ENCODE peak calls at places on chromosomes 7 and 10, in four cellular contexts. One of them, this sample, is unnamed.

GRCh38 chr7:5679741-5680473 is 101.6 kb downstream of the RNF216 start:
- DNase-seq in SK-N-MC: no peak
- DNase-seq in IMR-90: no peak
- DNase-seq in HCT116: no peak
- DNase-seq in this sample: no peak

GRCh38 chr10:115063702-115064479 is 29.3 kb upstream of the ATRNL1 start:
- DNase-seq in HCT116: no peak
- DNase-seq in SK-N-MC: no peak
- DNase-seq in IMR-90: no peak
- DNase-seq in this sample: no peak

GRCh38 chr10:48254745-48255144 is 19.8 kb downstream of the FRMPD2 start:
- DNase-seq in SK-N-MC: no peak
- DNase-seq in HCT116: no peak
- DNase-seq in IMR-90: no peak
- DNase-seq in this sample: no peak

GRCh38 chr7:1804310-1804709 is 134.2 kb downstream of the ELFN1 start:
- DNase-seq in SK-N-MC: no peak
- DNase-seq in IMR-90: no peak
- DNase-seq in HCT116: no peak
- DNase-seq in this sample: no peak

GRCh38 chr10:7666253-7667023 is at the start of gene ITIH5:
- DNase-seq in SK-N-MC: no peak
- DNase-seq in HCT116: no peak
- DNase-seq in IMR-90: no peak
- DNase-seq in this sample: no peak

GRCh38 chr7:82442492-82443043 is 1.0 kb downstream of the CACNA2D1 start:
- DNase-seq in HCT116: no peak
- DNase-seq in SK-N-MC: no peak
- DNase-seq in IMR-90: peak
- DNase-seq in this sample: no peak

GRCh38 chr10:97961979-97962378 is 68.4 kb downstream of the CRTAC1 start:
- DNase-seq in HCT116: no peak
- DNase-seq in IMR-90: no peak
- DNase-seq in SK-N-MC: no peak
- DNase-seq in this sample: no peak

GRCh38 chr10:35874326-35875070 is 232.4 kb upstream of the FZD8 start:
- DNase-seq in IMR-90: no peak
- DNase-seq in HCT116: no peak
- DNase-seq in SK-N-MC: no peak
- DNase-seq in this sample: no peak

GRCh38 chr10:90917231-90917967 is 3.5 kb downstream of the ANKRD1 start:
- DNase-seq in IMR-90: no peak
- DNase-seq in HCT116: no peak
- DNase-seq in SK-N-MC: no peak
- DNase-seq in this sample: no peak

GRCh38 chr7:51021906-51022570 is 239.3 kb upstream of the GRB10 start:
- DNase-seq in SK-N-MC: no peak
- DNase-seq in IMR-90: peak
- DNase-seq in HCT116: no peak
- DNase-seq in this sample: no peak

GRCh38 chr10:25661632-25662031 is 272.4 kb upstream of the MYO3A start:
- DNase-seq in SK-N-MC: no peak
- DNase-seq in HCT116: no peak
- DNase-seq in IMR-90: no peak
- DNase-seq in this sample: no peak

DNA sequence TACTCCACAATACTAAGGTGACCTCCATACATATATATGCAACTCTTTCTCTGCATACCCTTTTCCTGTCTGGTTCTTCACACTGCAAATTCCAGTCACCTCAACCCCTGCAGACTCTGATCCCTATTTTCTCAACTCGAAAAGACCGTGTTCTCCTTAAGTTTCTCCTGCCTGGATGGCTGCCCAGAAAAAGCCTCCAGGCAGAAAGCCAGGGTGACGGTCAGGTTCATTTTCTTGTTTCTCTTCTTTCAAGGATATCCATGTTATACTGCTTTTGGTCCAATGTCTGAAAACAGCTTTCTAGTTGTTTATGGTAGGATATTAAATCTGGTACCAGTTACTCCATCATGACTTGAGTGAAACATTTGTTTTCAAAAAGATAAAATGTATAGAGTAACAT is 267.8 kb upstream of the MYO3A start:
- DNase-seq in HCT116: no peak
- DNase-seq in IMR-90: no peak
- DNase-seq in SK-N-MC: no peak
- DNase-seq in this sample: no peak
- H3K9ac ChIP-seq in HCT116: no peak
- H3K9ac ChIP-seq in IMR-90: no peak
- H3K9ac ChIP-seq in SK-N-MC: no peak
- H3K9ac ChIP-seq in this sample: no peak

DNA sequence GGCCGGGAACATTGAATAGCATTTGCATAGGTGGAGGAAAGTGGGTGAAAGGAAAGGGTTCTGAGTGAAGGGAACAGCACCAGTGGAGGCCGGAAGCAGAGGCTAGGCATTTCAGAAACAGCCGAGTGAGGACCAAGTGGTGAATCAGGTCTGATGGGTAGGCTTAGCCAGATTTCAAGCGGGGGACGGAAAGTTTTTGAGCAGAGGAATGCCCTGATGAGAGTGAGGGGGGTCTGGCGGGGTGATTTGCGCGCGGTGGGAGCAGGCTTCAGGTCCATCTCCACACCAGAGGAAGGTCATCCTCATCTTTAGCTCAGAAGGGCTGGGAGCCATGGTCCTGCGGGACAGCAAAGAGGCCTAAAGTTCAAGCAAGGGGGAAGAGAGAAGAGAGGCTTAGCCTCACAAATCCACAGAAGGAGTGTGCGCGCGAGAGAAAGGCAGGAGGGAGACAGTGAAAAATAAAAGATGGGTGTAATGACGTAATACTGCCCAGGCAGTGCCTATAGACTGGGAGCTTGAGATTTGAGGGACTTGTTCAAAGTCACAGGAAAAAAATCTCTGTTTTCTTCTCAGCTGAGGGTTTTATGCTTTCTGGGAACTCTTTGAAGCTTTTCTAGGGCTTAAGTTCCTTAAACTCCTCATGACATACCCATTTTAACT is 1.0 kb upstream of the DENND2A start:
- DNase-seq in IMR-90: no peak
- DNase-seq in SK-N-MC: no peak
- DNase-seq in HCT116: no peak
- DNase-seq in this sample: no peak
- H3K9ac ChIP-seq in IMR-90: no peak
- H3K9ac ChIP-seq in SK-N-MC: no peak
- H3K9ac ChIP-seq in HCT116: no peak
- H3K9ac ChIP-seq in this sample: no peak

GRCh38 chr7:135666156-135666555 is 3.8 kb downstream of the STMP1 start:
- DNase-seq in SK-N-MC: no peak
- DNase-seq in HCT116: no peak
- DNase-seq in IMR-90: peak
- DNase-seq in this sample: no peak

GRCh38 chr7:135662123-135662372 is 266 bp upstream of the STMP1 start:
- DNase-seq in SK-N-MC: no peak
- DNase-seq in HCT116: no peak
- DNase-seq in IMR-90: no peak
- DNase-seq in this sample: no peak

GRCh38 chr7:135665072-135665471 is 2.8 kb downstream of the STMP1 start:
- DNase-seq in IMR-90: no peak
- DNase-seq in HCT116: no peak
- DNase-seq in SK-N-MC: no peak
- DNase-seq in this sample: no peak

GRCh38 chr7:135662373-135663114 is at the start of gene STMP1:
- DNase-seq in IMR-90: peak
- DNase-seq in HCT116: peak
- DNase-seq in SK-N-MC: no peak
- DNase-seq in this sample: peak

GRCh38 chr7:135664046-135664589 is 1.8 kb downstream of the STMP1 start:
- DNase-seq in IMR-90: peak
- DNase-seq in SK-N-MC: no peak
- DNase-seq in HCT116: no peak
- DNase-seq in this sample: no peak
- H3K9ac ChIP-seq in IMR-90: no peak
- H3K9ac ChIP-seq in SK-N-MC: peak
- H3K9ac ChIP-seq in HCT116: peak
- H3K9ac ChIP-seq in this sample: peak

GRCh38 chr10:101262147-101262546 is 32.9 kb upstream of the LBX1 start:
- DNase-seq in IMR-90: no peak
- DNase-seq in HCT116: no peak
- DNase-seq in SK-N-MC: no peak
- DNase-seq in this sample: no peak

GRCh38 chr10:101260764-101261341 is 31.6 kb upstream of the LBX1 start:
- DNase-seq in HCT116: no peak
- DNase-seq in SK-N-MC: no peak
- DNase-seq in IMR-90: no peak
- DNase-seq in this sample: no peak

GRCh38 chr10:101263146-101263837 is 34.0 kb upstream of the LBX1 start:
- DNase-seq in HCT116: no peak
- DNase-seq in SK-N-MC: no peak
- DNase-seq in IMR-90: no peak
- DNase-seq in this sample: no peak

GRCh38 chr10:101258179-101258885 is 29.1 kb upstream of the LBX1 start:
- DNase-seq in IMR-90: no peak
- DNase-seq in HCT116: peak
- DNase-seq in SK-N-MC: no peak
- DNase-seq in this sample: no peak

GRCh38 chr10:101261702-101262101 is 32.4 kb upstream of the LBX1 start:
- DNase-seq in SK-N-MC: no peak
- DNase-seq in IMR-90: no peak
- DNase-seq in HCT116: no peak
- DNase-seq in this sample: no peak
- H3K9ac ChIP-seq in SK-N-MC: no peak
- H3K9ac ChIP-seq in IMR-90: no peak
- H3K9ac ChIP-seq in HCT116: no peak
- H3K9ac ChIP-seq in this sample: no peak

GRCh38 chr10:125262414-125262813 is 102.1 kb upstream of the CTBP2 start:
- DNase-seq in IMR-90: no peak
- DNase-seq in HCT116: no peak
- DNase-seq in SK-N-MC: no peak
- DNase-seq in this sample: no peak
- H3K9ac ChIP-seq in IMR-90: no peak
- H3K9ac ChIP-seq in HCT116: no peak
- H3K9ac ChIP-seq in SK-N-MC: no peak
- H3K9ac ChIP-seq in this sample: no peak